ENCODE peak calls at places on chromosome 22, in six cellular contexts. One of them, this sample, is unnamed.

GRCh38 chr22:40156001-40156516 is 21.7 kb upstream of the TNRC6B start:
- DNase-seq in astrocyte of the spinal cord: peak
- DNase-seq in bronchial epithelial cell: peak
- DNase-seq in neural progenitor cell: no peak
- DNase-seq in CD4-positive, alpha-beta T cell: no peak
- DNase-seq in activated T-helper 2 cell treated with anti-CD3 and anti-CD28 coated beads, Interferon-gamma antibody, Interleukin-2, Interleukin-4, amounts not matched to agents 10 μg/mL and 5 μg/mL and 100 μg/mL, durations not matched to agents 14 hours and 24 hours and 36 hours: no peak
- DNase-seq in this sample: peak

GRCh38 chr22:49687786-49688515 is 139.7 kb downstream of the BRD1 start:
- DNase-seq in neural progenitor cell: no peak
- DNase-seq in bronchial epithelial cell: no peak
- DNase-seq in CD4-positive, alpha-beta T cell: no peak
- DNase-seq in activated T-helper 2 cell treated with anti-CD3 and anti-CD28 coated beads, Interferon-gamma antibody, Interleukin-2, Interleukin-4, amounts not matched to agents 10 μg/mL and 5 μg/mL and 100 μg/mL, durations not matched to agents 14 hours and 24 hours and 36 hours: no peak
- DNase-seq in astrocyte of the spinal cord: no peak
- DNase-seq in this sample: no peak

GRCh38 chr22:50399751-50400331 is 56.7 kb downstream of the PPP6R2 start:
- DNase-seq in neural progenitor cell: peak
- DNase-seq in bronchial epithelial cell: peak
- DNase-seq in astrocyte of the spinal cord: no peak
- DNase-seq in activated T-helper 2 cell treated with anti-CD3 and anti-CD28 coated beads, Interferon-gamma antibody, Interleukin-2, Interleukin-4, amounts not matched to agents 10 μg/mL and 5 μg/mL and 100 μg/mL, durations not matched to agents 14 hours and 24 hours and 36 hours: no peak
- DNase-seq in CD4-positive, alpha-beta T cell: peak
- DNase-seq in this sample: no peak

GRCh38 chr22:40634119-40634903 is 2.2 kb downstream of the MRTFA start:
- DNase-seq in activated T-helper 2 cell treated with anti-CD3 and anti-CD28 coated beads, Interferon-gamma antibody, Interleukin-2, Interleukin-4, amounts not matched to agents 10 μg/mL and 5 μg/mL and 100 μg/mL, durations not matched to agents 14 hours and 24 hours and 36 hours: no peak
- DNase-seq in neural progenitor cell: no peak
- DNase-seq in bronchial epithelial cell: no peak
- DNase-seq in astrocyte of the spinal cord: no peak
- DNase-seq in CD4-positive, alpha-beta T cell: no peak
- DNase-seq in this sample: no peak

GRCh38 chr22:48438096-48438495 is 1389.6 kb downstream of the BRD1 start:
- DNase-seq in activated T-helper 2 cell treated with anti-CD3 and anti-CD28 coated beads, Interferon-gamma antibody, Interleukin-2, Interleukin-4, amounts not matched to agents 10 μg/mL and 5 μg/mL and 100 μg/mL, durations not matched to agents 14 hours and 24 hours and 36 hours: no peak
- DNase-seq in CD4-positive, alpha-beta T cell: no peak
- DNase-seq in astrocyte of the spinal cord: no peak
- DNase-seq in neural progenitor cell: no peak
- DNase-seq in bronchial epithelial cell: no peak
- DNase-seq in this sample: no peak

GRCh38 chr22:21937821-21938070 is 14.9 kb downstream of the PPM1F start:
- DNase-seq in astrocyte of the spinal cord: no peak
- DNase-seq in CD4-positive, alpha-beta T cell: no peak
- DNase-seq in neural progenitor cell: no peak
- DNase-seq in activated T-helper 2 cell treated with anti-CD3 and anti-CD28 coated beads, Interferon-gamma antibody, Interleukin-2, Interleukin-4, amounts not matched to agents 10 μg/mL and 5 μg/mL and 100 μg/mL, durations not matched to agents 14 hours and 24 hours and 36 hours: no peak
- DNase-seq in bronchial epithelial cell: peak
- DNase-seq in this sample: peak

GRCh38 chr22:19730662-19731360 is 7.5 kb downstream of the GP1BB start:
- DNase-seq in activated T-helper 2 cell treated with anti-CD3 and anti-CD28 coated beads, Interferon-gamma antibody, Interleukin-2, Interleukin-4, amounts not matched to agents 10 μg/mL and 5 μg/mL and 100 μg/mL, durations not matched to agents 14 hours and 24 hours and 36 hours: peak
- DNase-seq in neural progenitor cell: peak
- DNase-seq in bronchial epithelial cell: peak
- DNase-seq in CD4-positive, alpha-beta T cell: peak
- DNase-seq in astrocyte of the spinal cord: peak
- DNase-seq in this sample: no peak

GRCh38 chr22:38704568-38705234 is 1.0 kb upstream of the GTPBP1 start:
- DNase-seq in CD4-positive, alpha-beta T cell: no peak
- DNase-seq in bronchial epithelial cell: no peak
- DNase-seq in activated T-helper 2 cell treated with anti-CD3 and anti-CD28 coated beads, Interferon-gamma antibody, Interleukin-2, Interleukin-4, amounts not matched to agents 10 μg/mL and 5 μg/mL and 100 μg/mL, durations not matched to agents 14 hours and 24 hours and 36 hours: no peak
- DNase-seq in neural progenitor cell: peak
- DNase-seq in astrocyte of the spinal cord: no peak
- DNase-seq in this sample: no peak

GRCh38 chr22:49600891-49601431 is 226.7 kb downstream of the BRD1 start:
- DNase-seq in CD4-positive, alpha-beta T cell: no peak
- DNase-seq in neural progenitor cell: no peak
- DNase-seq in bronchial epithelial cell: no peak
- DNase-seq in astrocyte of the spinal cord: no peak
- DNase-seq in activated T-helper 2 cell treated with anti-CD3 and anti-CD28 coated beads, Interferon-gamma antibody, Interleukin-2, Interleukin-4, amounts not matched to agents 10 μg/mL and 5 μg/mL and 100 μg/mL, durations not matched to agents 14 hours and 24 hours and 36 hours: no peak
- DNase-seq in this sample: no peak

GRCh38 chr22:37169947-37170688 is 17.9 kb downstream of the C1QTNF6 start:
- DNase-seq in bronchial epithelial cell: no peak
- DNase-seq in neural progenitor cell: no peak
- DNase-seq in CD4-positive, alpha-beta T cell: no peak
- DNase-seq in activated T-helper 2 cell treated with anti-CD3 and anti-CD28 coated beads, Interferon-gamma antibody, Interleukin-2, Interleukin-4, amounts not matched to agents 10 μg/mL and 5 μg/mL and 100 μg/mL, durations not matched to agents 14 hours and 24 hours and 36 hours: no peak
- DNase-seq in astrocyte of the spinal cord: no peak
- DNase-seq in this sample: no peak

GRCh38 chr22:27113211-27114030 is 456.0 kb downstream of the MIAT start:
- DNase-seq in activated T-helper 2 cell treated with anti-CD3 and anti-CD28 coated beads, Interferon-gamma antibody, Interleukin-2, Interleukin-4, amounts not matched to agents 10 μg/mL and 5 μg/mL and 100 μg/mL, durations not matched to agents 14 hours and 24 hours and 36 hours: no peak
- DNase-seq in CD4-positive, alpha-beta T cell: no peak
- DNase-seq in bronchial epithelial cell: peak
- DNase-seq in neural progenitor cell: no peak
- DNase-seq in astrocyte of the spinal cord: peak
- DNase-seq in this sample: peak

GRCh38 chr22:46110215-46110614 is 40.1 kb upstream of the PPARA start:
- DNase-seq in neural progenitor cell: no peak
- DNase-seq in activated T-helper 2 cell treated with anti-CD3 and anti-CD28 coated beads, Interferon-gamma antibody, Interleukin-2, Interleukin-4, amounts not matched to agents 10 μg/mL and 5 μg/mL and 100 μg/mL, durations not matched to agents 14 hours and 24 hours and 36 hours: no peak
- DNase-seq in CD4-positive, alpha-beta T cell: no peak
- DNase-seq in bronchial epithelial cell: peak
- DNase-seq in astrocyte of the spinal cord: no peak
- DNase-seq in this sample: no peak

GRCh38 chr22:21590809-21591641 is 23.5 kb downstream of the UBE2L3 start:
- DNase-seq in activated T-helper 2 cell treated with anti-CD3 and anti-CD28 coated beads, Interferon-gamma antibody, Interleukin-2, Interleukin-4, amounts not matched to agents 10 μg/mL and 5 μg/mL and 100 μg/mL, durations not matched to agents 14 hours and 24 hours and 36 hours: no peak
- DNase-seq in neural progenitor cell: no peak
- DNase-seq in CD4-positive, alpha-beta T cell: no peak
- DNase-seq in bronchial epithelial cell: no peak
- DNase-seq in astrocyte of the spinal cord: no peak
- DNase-seq in this sample: no peak

GRCh38 chr22:44667829-44668189 is 34.2 kb upstream of the PRR5 start:
- DNase-seq in CD4-positive, alpha-beta T cell: peak
- DNase-seq in bronchial epithelial cell: no peak
- DNase-seq in astrocyte of the spinal cord: no peak
- DNase-seq in activated T-helper 2 cell treated with anti-CD3 and anti-CD28 coated beads, Interferon-gamma antibody, Interleukin-2, Interleukin-4, amounts not matched to agents 10 μg/mL and 5 μg/mL and 100 μg/mL, durations not matched to agents 14 hours and 24 hours and 36 hours: peak
- DNase-seq in neural progenitor cell: no peak
- DNase-seq in this sample: no peak

GRCh38 chr22:24935771-24936483 is 10.6 kb downstream of the LHFPL7 start:
- DNase-seq in bronchial epithelial cell: no peak
- DNase-seq in neural progenitor cell: no peak
- DNase-seq in CD4-positive, alpha-beta T cell: no peak
- DNase-seq in activated T-helper 2 cell treated with anti-CD3 and anti-CD28 coated beads, Interferon-gamma antibody, Interleukin-2, Interleukin-4, amounts not matched to agents 10 μg/mL and 5 μg/mL and 100 μg/mL, durations not matched to agents 14 hours and 24 hours and 36 hours: no peak
- DNase-seq in astrocyte of the spinal cord: no peak
- DNase-seq in this sample: no peak

GRCh38 chr22:37334859-37335818 is 52.8 kb downstream of the CYTH4 start:
- DNase-seq in activated T-helper 2 cell treated with anti-CD3 and anti-CD28 coated beads, Interferon-gamma antibody, Interleukin-2, Interleukin-4, amounts not matched to agents 10 μg/mL and 5 μg/mL and 100 μg/mL, durations not matched to agents 14 hours and 24 hours and 36 hours: no peak
- DNase-seq in astrocyte of the spinal cord: no peak
- DNase-seq in bronchial epithelial cell: peak
- DNase-seq in neural progenitor cell: peak
- DNase-seq in CD4-positive, alpha-beta T cell: no peak
- DNase-seq in this sample: no peak

GRCh38 chr22:43471186-43471585 is 59.4 kb downstream of the MPPED1 start:
- DNase-seq in neural progenitor cell: no peak
- DNase-seq in CD4-positive, alpha-beta T cell: no peak
- DNase-seq in activated T-helper 2 cell treated with anti-CD3 and anti-CD28 coated beads, Interferon-gamma antibody, Interleukin-2, Interleukin-4, amounts not matched to agents 10 μg/mL and 5 μg/mL and 100 μg/mL, durations not matched to agents 14 hours and 24 hours and 36 hours: no peak
- DNase-seq in astrocyte of the spinal cord: no peak
- DNase-seq in bronchial epithelial cell: no peak
- DNase-seq in this sample: no peak

GRCh38 chr22:46849101-46849500 is 86.7 kb downstream of the TBC1D22A start:
- DNase-seq in astrocyte of the spinal cord: no peak
- DNase-seq in bronchial epithelial cell: no peak
- DNase-seq in CD4-positive, alpha-beta T cell: no peak
- DNase-seq in neural progenitor cell: no peak
- DNase-seq in activated T-helper 2 cell treated with anti-CD3 and anti-CD28 coated beads, Interferon-gamma antibody, Interleukin-2, Interleukin-4, amounts not matched to agents 10 μg/mL and 5 μg/mL and 100 μg/mL, durations not matched to agents 14 hours and 24 hours and 36 hours: no peak
- DNase-seq in this sample: no peak

GRCh38 chr22:46763051-46763705 is 728 bp downstream of the TBC1D22A start:
- DNase-seq in astrocyte of the spinal cord: peak
- DNase-seq in activated T-helper 2 cell treated with anti-CD3 and anti-CD28 coated beads, Interferon-gamma antibody, Interleukin-2, Interleukin-4, amounts not matched to agents 10 μg/mL and 5 μg/mL and 100 μg/mL, durations not matched to agents 14 hours and 24 hours and 36 hours: peak
- DNase-seq in neural progenitor cell: no peak
- DNase-seq in bronchial epithelial cell: no peak
- DNase-seq in CD4-positive, alpha-beta T cell: peak
- DNase-seq in this sample: no peak

GRCh38 chr22:34812631-34813030 is 253.3 kb upstream of the ISX start:
- DNase-seq in activated T-helper 2 cell treated with anti-CD3 and anti-CD28 coated beads, Interferon-gamma antibody, Interleukin-2, Interleukin-4, amounts not matched to agents 10 μg/mL and 5 μg/mL and 100 μg/mL, durations not matched to agents 14 hours and 24 hours and 36 hours: no peak
- DNase-seq in CD4-positive, alpha-beta T cell: no peak
- DNase-seq in neural progenitor cell: no peak
- DNase-seq in bronchial epithelial cell: peak
- DNase-seq in astrocyte of the spinal cord: peak
- DNase-seq in this sample: peak

GRCh38 chr22:42074153-42074750 is at the start of gene PHETA2:
- DNase-seq in activated T-helper 2 cell treated with anti-CD3 and anti-CD28 coated beads, Interferon-gamma antibody, Interleukin-2, Interleukin-4, amounts not matched to agents 10 μg/mL and 5 μg/mL and 100 μg/mL, durations not matched to agents 14 hours and 24 hours and 36 hours: peak
- DNase-seq in CD4-positive, alpha-beta T cell: peak
- DNase-seq in bronchial epithelial cell: no peak
- DNase-seq in neural progenitor cell: peak
- DNase-seq in astrocyte of the spinal cord: peak
- DNase-seq in this sample: no peak

GRCh38 chr22:38612217-38613006 is 42.4 kb upstream of the DMC1 start:
- DNase-seq in CD4-positive, alpha-beta T cell: no peak
- DNase-seq in bronchial epithelial cell: no peak
- DNase-seq in activated T-helper 2 cell treated with anti-CD3 and anti-CD28 coated beads, Interferon-gamma antibody, Interleukin-2, Interleukin-4, amounts not matched to agents 10 μg/mL and 5 μg/mL and 100 μg/mL, durations not matched to agents 14 hours and 24 hours and 36 hours: no peak
- DNase-seq in neural progenitor cell: no peak
- DNase-seq in astrocyte of the spinal cord: no peak
- DNase-seq in this sample: no peak

GRCh38 chr22:26942301-26942927 is 285.0 kb downstream of the MIAT start:
- DNase-seq in CD4-positive, alpha-beta T cell: no peak
- DNase-seq in neural progenitor cell: peak
- DNase-seq in activated T-helper 2 cell treated with anti-CD3 and anti-CD28 coated beads, Interferon-gamma antibody, Interleukin-2, Interleukin-4, amounts not matched to agents 10 μg/mL and 5 μg/mL and 100 μg/mL, durations not matched to agents 14 hours and 24 hours and 36 hours: no peak
- DNase-seq in astrocyte of the spinal cord: no peak
- DNase-seq in bronchial epithelial cell: no peak
- DNase-seq in this sample: no peak

GRCh38 chr22:35212020-35212419 is 45.3 kb upstream of the HMGXB4 start:
- DNase-seq in bronchial epithelial cell: peak
- DNase-seq in neural progenitor cell: no peak
- DNase-seq in astrocyte of the spinal cord: peak
- DNase-seq in activated T-helper 2 cell treated with anti-CD3 and anti-CD28 coated beads, Interferon-gamma antibody, Interleukin-2, Interleukin-4, amounts not matched to agents 10 μg/mL and 5 μg/mL and 100 μg/mL, durations not matched to agents 14 hours and 24 hours and 36 hours: no peak
- DNase-seq in CD4-positive, alpha-beta T cell: no peak
- DNase-seq in this sample: peak

GRCh38 chr22:42500164-42500835 is 19.3 kb downstream of the RRP7A start:
- DNase-seq in activated T-helper 2 cell treated with anti-CD3 and anti-CD28 coated beads, Interferon-gamma antibody, Interleukin-2, Interleukin-4, amounts not matched to agents 10 μg/mL and 5 μg/mL and 100 μg/mL, durations not matched to agents 14 hours and 24 hours and 36 hours: peak
- DNase-seq in CD4-positive, alpha-beta T cell: peak
- DNase-seq in astrocyte of the spinal cord: peak
- DNase-seq in bronchial epithelial cell: peak
- DNase-seq in neural progenitor cell: peak
- DNase-seq in this sample: peak

GRCh38 chr22:40176921-40177737 is 596 bp upstream of the TNRC6B start:
- DNase-seq in activated T-helper 2 cell treated with anti-CD3 and anti-CD28 coated beads, Interferon-gamma antibody, Interleukin-2, Interleukin-4, amounts not matched to agents 10 μg/mL and 5 μg/mL and 100 μg/mL, durations not matched to agents 14 hours and 24 hours and 36 hours: peak
- DNase-seq in bronchial epithelial cell: peak
- DNase-seq in astrocyte of the spinal cord: peak
- DNase-seq in CD4-positive, alpha-beta T cell: peak
- DNase-seq in neural progenitor cell: peak
- DNase-seq in this sample: peak

GRCh38 chr22:41094036-41094435 is 1.6 kb downstream of the EP300 start:
- DNase-seq in astrocyte of the spinal cord: peak
- DNase-seq in activated T-helper 2 cell treated with anti-CD3 and anti-CD28 coated beads, Interferon-gamma antibody, Interleukin-2, Interleukin-4, amounts not matched to agents 10 μg/mL and 5 μg/mL and 100 μg/mL, durations not matched to agents 14 hours and 24 hours and 36 hours: no peak
- DNase-seq in CD4-positive, alpha-beta T cell: no peak
- DNase-seq in neural progenitor cell: peak
- DNase-seq in bronchial epithelial cell: peak
- DNase-seq in this sample: peak

GRCh38 chr22:37254867-37255233 is 10.8 kb upstream of the RAC2 start:
- DNase-seq in astrocyte of the spinal cord: peak
- DNase-seq in neural progenitor cell: no peak
- DNase-seq in activated T-helper 2 cell treated with anti-CD3 and anti-CD28 coated beads, Interferon-gamma antibody, Interleukin-2, Interleukin-4, amounts not matched to agents 10 μg/mL and 5 μg/mL and 100 μg/mL, durations not matched to agents 14 hours and 24 hours and 36 hours: no peak
- DNase-seq in bronchial epithelial cell: peak
- DNase-seq in CD4-positive, alpha-beta T cell: no peak
- DNase-seq in this sample: peak

GRCh38 chr22:20009018-20009482 is 7.6 kb downstream of the ARVCF start:
- DNase-seq in astrocyte of the spinal cord: no peak
- DNase-seq in CD4-positive, alpha-beta T cell: no peak
- DNase-seq in neural progenitor cell: no peak
- DNase-seq in activated T-helper 2 cell treated with anti-CD3 and anti-CD28 coated beads, Interferon-gamma antibody, Interleukin-2, Interleukin-4, amounts not matched to agents 10 μg/mL and 5 μg/mL and 100 μg/mL, durations not matched to agents 14 hours and 24 hours and 36 hours: no peak
- DNase-seq in bronchial epithelial cell: no peak
- DNase-seq in this sample: no peak